ENCODE peak calls at places on chromosome 19, in nine cellular contexts. A is tibial artery, I is psoas muscle, K is cardiac muscle cell, B is prostate gland, Q is uterus, O is fibroblast of pulmonary artery, Z is fibroblast of mammary gland, T is AG10803. R is an unnamed sample.

GRCh38 chr19:48346161-48346560 is 17.6 kb downstream of the TMEM143 start:
- DNase-seq in A (no peak), I (no peak), K (no peak), B (no peak), Q (no peak), O (no peak), Z (no peak), T (no peak), R (no peak)

GRCh38 chr19:5822181-5822844 is 17.2 kb downstream of the FUT6 start:
- DNase-seq in A (no peak), I (no peak), K (no peak), B (no peak), Q (no peak), O (no peak), Z (no peak), T (no peak), R (no peak)

GRCh38 chr19:18814063-18814462 is 17.7 kb upstream of the UPF1 start:
- DNase-seq in A (peak), I (peak), K (no peak), B (no peak), Q (no peak), O (peak), Z (peak), T (peak), R (no peak)

GRCh38 chr19:5665781-5666513 is 14.4 kb downstream of the MICOS13 start:
- DNase-seq in A (no peak), I (no peak), K (no peak), B (no peak), Q (no peak), O (peak), Z (peak), T (peak), R (no peak)

GRCh38 chr19:472005-472858 is 11.4 kb upstream of the SHC2 start:
- DNase-seq in A (no peak), I (peak), K (no peak), B (no peak), Q (no peak), O (no peak), Z (no peak), T (no peak), R (no peak)

GRCh38 chr19:16573296-16573695 is 1.1 kb upstream of the SLC35E1 start:
- DNase-seq in A (no peak), I (no peak), K (no peak), B (no peak), Q (no peak), O (no peak), Z (no peak), T (no peak), R (no peak)

GRCh38 chr19:6271721-6272410 is 7.9 kb downstream of the MLLT1 start:
- DNase-seq in A (peak), I (peak), K (peak), B (peak), Q (peak), O (peak), Z (peak), T (peak), R (no peak)

GRCh38 chr19:14985133-14985532 is 5.5 kb upstream of the SLC1A6 start:
- DNase-seq in A (no peak), I (no peak), K (no peak), B (no peak), Q (no peak), O (no peak), Z (no peak), T (no peak), R (no peak)

GRCh38 chr19:4676955-4677731 is 7.0 kb upstream of the MYDGF start:
- DNase-seq in A (no peak), I (peak), K (peak), B (no peak), Q (no peak), O (peak), Z (peak), T (peak), R (no peak)

GRCh38 chr19:1474011-1474764 is 4.8 kb downstream of the C19orf25 start:
- DNase-seq in A (no peak), I (no peak), K (no peak), B (no peak), Q (no peak), O (no peak), Z (peak), T (no peak), R (no peak)

GRCh38 chr19:14476663-14477401 is 1.7 kb upstream of the PTGER1 start:
- DNase-seq in A (no peak), I (peak), K (peak), B (no peak), Q (peak), O (peak), Z (peak), T (peak), R (no peak)

GRCh38 chr19:55117636-55118391 is at the start of gene PPP1R12C:
- DNase-seq in A (peak), I (peak), K (peak), B (peak), Q (peak), O (peak), Z (peak), T (peak), R (peak)

GRCh38 chr19:55116232-55117062 is 990 bp downstream of the PPP1R12C start:
- DNase-seq in A (peak), I (peak), K (no peak), B (peak), Q (peak), O (peak), Z (peak), T (peak), R (no peak)

GRCh38 chr19:55118401-55118991 is 1.1 kb upstream of the PPP1R12C start:
- DNase-seq in A (no peak), I (peak), K (peak), B (no peak), Q (no peak), O (peak), Z (peak), T (peak), R (no peak)

GRCh38 chr19:55117063-55117635 is 288 bp downstream of the PPP1R12C start:
- DNase-seq in A (no peak), I (peak), K (peak), B (no peak), Q (peak), O (no peak), Z (no peak), T (no peak), R (no peak)

DNA sequence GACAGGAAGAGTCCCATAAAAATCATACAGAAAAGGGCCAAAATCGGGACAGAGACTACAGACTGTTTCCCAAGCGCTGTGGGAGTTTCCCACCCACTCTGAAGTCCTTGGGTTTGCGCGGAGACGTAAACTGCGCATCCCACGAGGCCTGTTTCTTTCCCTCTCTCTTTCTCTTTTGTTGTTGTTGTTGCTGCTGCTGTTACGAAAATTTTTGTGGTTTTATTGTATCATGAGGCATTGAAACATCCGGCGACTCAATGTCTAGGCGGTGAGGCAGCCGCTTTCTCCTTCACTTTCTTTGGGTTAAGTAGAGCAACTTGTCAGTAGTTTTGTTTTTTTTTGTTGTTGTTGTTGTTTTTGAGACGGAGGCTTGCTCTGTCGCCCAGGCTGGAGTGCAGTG is 1.6 kb upstream of the PPP1R12C start:
- DNase-seq in A (no peak), I (no peak), K (no peak), B (no peak), Q (no peak), O (no peak), Z (peak), T (no peak), R (no peak)
- TF ChIP-seq CTCF in A (no peak), I (no peak), K (no peak), B (no peak), Q (no peak), O (no peak), Z (no peak), T (no peak), R (no peak)

DNA sequence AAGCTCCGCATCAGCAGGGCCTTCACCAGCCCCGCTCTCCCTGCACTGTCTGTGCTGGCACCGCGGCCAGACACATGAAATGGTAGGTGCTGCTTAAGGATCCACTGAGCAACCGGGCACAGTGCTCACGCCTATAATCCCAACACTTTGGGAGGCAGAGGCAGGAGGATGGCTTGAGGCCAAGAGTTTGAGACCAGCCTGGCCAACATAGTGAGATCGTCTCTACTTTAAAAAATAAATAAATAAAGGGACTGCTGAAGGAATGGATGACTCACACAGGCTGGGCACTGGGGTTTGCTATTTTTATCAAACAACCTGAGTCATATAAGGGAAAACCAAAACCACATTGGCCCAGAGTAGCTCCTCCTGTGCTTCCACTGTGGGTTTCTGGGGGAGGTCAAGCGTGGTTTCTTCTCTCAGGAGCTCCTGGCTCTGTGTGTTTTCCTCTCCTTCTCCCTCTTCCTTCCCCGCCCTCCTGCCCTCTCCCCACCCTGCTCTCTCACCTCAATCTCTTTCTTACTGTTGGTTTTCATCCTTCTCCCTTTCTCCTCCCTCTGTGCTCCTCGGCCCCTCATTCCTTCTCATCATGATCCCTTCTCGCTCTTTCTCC is 21.3 kb downstream of the VRK3 start:
- DNase-seq in A (peak), I (peak), K (no peak), B (no peak), Q (peak), O (peak), Z (peak), T (peak), R (no peak)
- H3K4me3 ChIP-seq in A (peak), I (no peak), K (no peak), B (no peak), Q (no peak), O (no peak), Z (no peak), T (no peak), R (no peak)

DNA sequence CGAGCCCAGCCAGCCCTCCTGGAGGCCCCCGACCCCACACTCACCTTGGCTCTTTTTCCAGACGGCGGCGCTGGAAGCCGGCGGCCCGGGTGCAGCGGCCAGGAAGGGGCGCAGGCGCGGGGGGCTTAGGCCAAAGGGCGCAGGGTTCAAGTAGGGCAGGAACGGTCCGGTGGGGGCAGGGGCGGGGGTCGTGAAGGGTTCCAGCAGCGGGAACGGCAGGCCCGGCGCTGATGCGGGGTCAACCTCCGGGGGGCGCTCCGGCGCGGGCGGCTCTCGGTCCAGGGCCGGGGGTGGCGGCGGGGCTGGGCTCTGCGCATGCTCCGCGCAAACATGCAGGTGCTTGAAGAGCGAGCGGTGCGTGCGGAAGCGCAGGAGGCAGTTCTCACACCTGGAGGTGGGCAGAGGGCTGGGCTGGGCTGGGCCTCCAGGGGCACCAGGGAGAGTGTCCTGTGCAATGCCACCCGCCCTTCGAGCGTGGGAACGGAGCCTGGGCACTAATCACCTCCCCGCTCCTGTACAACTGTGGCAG is 2.3 kb downstream of the ZNF414 start:
- DNase-seq in A (no peak), I (no peak), K (no peak), B (no peak), Q (no peak), O (no peak), Z (no peak), T (no peak), R (no peak)
- TF ChIP-seq CTCF in A (no peak), I (no peak), K (no peak), B (no peak), Q (no peak), O (no peak), Z (no peak), T (no peak), R (peak)

GRCh38 chr19:51001495-51001894 is at the start of gene KLK8:
- DNase-seq in A (no peak), I (no peak), K (no peak), B (no peak), Q (no peak), O (no peak), Z (no peak), T (no peak), R (no peak)
- H3K4me3 ChIP-seq in A (no peak), I (no peak), K (no peak), B (no peak), Q (no peak), O (no peak), Z (no peak), T (no peak), R (no peak)

GRCh38 chr19:47002853-47003610 is 16.6 kb upstream of the NPAS1 start:
- DNase-seq in A (no peak), I (no peak), K (no peak), B (no peak), Q (no peak), O (no peak), Z (no peak), T (no peak), R (no peak)

GRCh38 chr19:47004012-47004465 is 15.6 kb upstream of the NPAS1 start:
- DNase-seq in A (no peak), I (no peak), K (no peak), B (no peak), Q (no peak), O (no peak), Z (no peak), T (no peak), R (no peak)

GRCh38 chr19:47003611-47003935 is 16.1 kb upstream of the NPAS1 start:
- DNase-seq in A (no peak), I (no peak), K (no peak), B (no peak), Q (no peak), O (no peak), Z (no peak), T (no peak), R (no peak)

GRCh38 chr19:47001584-47001983 is 18.1 kb upstream of the NPAS1 start:
- DNase-seq in A (no peak), I (no peak), K (no peak), B (no peak), Q (no peak), O (no peak), Z (no peak), T (no peak), R (no peak)

GRCh38 chr19:47002106-47002766 is 17.4 kb upstream of the NPAS1 start:
- DNase-seq in A (no peak), I (no peak), K (no peak), B (no peak), Q (no peak), O (no peak), Z (no peak), T (no peak), R (no peak)
- TF ChIP-seq CTCF in A (no peak), I (peak), K (peak), B (peak), Q (no peak), O (no peak), Z (no peak), T (peak), R (no peak)

DNA sequence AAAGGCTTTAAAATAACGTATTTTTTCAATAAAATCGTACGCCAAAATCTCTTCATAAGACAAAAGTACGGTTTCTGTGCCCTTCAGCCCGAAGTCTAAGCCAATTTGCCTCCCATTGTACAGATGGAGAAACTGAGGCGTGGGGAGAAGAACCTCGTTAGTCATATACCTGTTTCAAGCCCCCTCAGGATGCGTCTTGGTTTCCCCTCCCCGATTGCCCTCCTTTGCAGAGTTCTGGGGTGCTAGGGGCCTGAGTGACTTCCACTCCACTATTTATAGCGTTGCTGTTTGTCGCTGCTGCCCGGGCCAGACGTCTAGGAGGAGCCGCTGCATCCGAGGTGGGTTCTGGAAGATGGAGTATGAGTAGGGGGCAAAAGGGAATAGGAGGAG is 2.3 kb upstream of the LTBP4 start:
- DNase-seq in A (peak), I (no peak), K (no peak), B (no peak), Q (no peak), O (no peak), Z (no peak), T (no peak), R (no peak)
- H3K4me3 ChIP-seq in A (no peak), I (no peak), K (peak), B (no peak), Q (no peak), O (no peak), Z (no peak), T (no peak), R (no peak)

DNA sequence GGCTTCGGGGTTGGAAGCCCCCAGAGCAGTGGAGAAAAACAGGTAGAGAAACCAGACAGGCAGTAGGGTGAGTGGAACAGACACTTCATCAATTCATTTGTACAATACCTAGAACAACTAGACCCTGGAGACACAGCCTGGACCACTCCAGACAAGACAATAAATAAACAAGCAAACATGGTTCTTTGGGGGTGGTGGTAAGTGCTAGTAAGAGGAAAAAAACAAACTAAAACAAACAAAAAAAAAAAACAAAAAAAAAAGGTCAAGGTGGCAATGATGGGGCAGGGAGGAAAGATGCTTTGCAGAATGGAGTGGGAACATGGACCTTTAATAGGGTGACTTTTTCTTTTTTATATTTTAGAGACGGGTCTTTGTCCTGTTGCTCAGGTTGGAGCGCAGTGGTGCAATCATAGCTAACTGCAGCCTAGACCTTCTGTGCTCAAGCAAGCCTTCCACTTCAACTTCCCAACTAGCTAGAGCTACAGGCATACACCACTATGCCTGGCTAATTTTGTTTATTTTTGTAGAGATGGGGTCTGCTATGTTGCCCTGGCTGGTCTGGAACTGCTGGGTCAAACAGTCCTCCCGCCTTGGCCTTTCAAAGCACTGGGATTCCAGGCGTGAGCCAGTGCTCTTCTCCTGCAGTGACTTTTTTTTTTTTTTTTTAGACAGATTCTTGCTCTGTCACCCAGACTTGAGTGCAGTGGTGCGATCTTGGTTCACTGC is 3.1 kb downstream of the JUNB start:
- DNase-seq in A (no peak), I (no peak), K (no peak), B (no peak), Q (no peak), O (peak), Z (peak), T (peak), R (no peak)
- TF ChIP-seq CTCF in A (no peak), I (no peak), K (no peak), B (no peak), Q (no peak), O (no peak), Z (no peak), T (no peak), R (no peak)

DNA sequence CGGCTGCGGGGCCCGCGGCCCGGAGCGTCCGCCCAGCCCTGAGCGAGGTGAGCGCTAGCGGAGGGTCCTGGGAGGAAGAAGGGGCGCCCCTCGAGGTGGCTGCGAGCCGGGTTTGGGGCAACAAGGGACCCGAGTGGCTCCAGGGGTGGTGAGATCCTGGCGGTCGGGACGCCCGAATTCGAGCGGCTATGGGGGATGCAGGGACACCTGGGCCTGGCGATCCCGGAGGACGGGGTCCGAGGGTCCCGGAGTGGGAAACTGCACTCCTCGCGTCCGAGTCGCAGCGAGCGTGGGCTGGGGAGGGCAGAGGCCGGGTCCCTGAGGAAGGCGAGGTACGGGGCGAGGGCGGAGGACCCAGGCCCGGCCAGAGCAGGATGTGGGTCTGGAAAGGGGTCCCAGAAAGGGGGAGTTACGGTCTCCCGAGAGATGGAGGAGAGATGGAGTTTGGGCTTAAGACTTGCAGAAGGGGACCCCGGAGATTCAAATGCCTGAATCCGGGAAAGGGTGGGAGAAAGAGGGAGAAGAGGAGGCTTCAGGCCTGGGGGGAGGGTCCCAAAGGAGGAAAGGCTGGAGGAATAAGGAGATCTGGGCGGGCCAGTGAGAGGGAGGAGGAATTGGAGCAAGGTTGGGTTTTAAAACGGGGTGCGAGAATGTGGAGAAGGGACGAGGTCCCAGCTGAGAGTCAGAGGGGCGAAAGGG is 542 bp downstream of the CACNG7 start:
- DNase-seq in A (no peak), I (no peak), K (no peak), B (no peak), Q (no peak), O (no peak), Z (no peak), T (no peak), R (no peak)
- H3K4me3 ChIP-seq in A (no peak), I (no peak), K (peak), B (no peak), Q (no peak), O (peak), Z (no peak), T (peak), R (no peak)

GRCh38 chr19:10478903-10479384 is 24.2 kb downstream of the KEAP1 start:
- DNase-seq in A (peak), I (peak), K (peak), B (peak), Q (peak), O (peak), Z (peak), T (peak), R (no peak)
- TF ChIP-seq CTCF in A (peak), I (peak), K (peak), B (peak), Q (peak), O (peak), Z (peak), T (peak), R (peak)

DNA sequence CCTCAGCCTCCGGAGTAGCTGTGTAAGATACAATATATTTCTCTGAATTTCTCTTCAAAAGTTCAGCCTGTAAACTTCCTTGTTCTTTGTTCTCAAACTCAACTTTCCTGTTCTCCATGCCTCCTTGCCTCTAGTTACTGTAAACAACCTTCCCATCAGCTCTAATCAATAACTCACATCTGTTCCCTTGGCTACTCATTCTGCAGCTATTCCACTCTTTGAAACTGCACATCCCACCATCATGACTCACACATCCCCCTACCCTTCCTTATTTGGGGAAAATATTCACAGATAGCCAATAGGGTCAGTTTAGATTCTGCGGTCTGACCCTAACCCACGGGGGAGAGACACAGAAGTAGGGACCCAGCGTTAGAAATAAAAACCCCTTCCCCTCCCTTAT is 2.0 kb downstream of the ZNF562 start:
- DNase-seq in A (no peak), I (no peak), K (no peak), B (no peak), Q (no peak), O (no peak), Z (no peak), T (no peak), R (no peak)
- H3K4me3 ChIP-seq in A (no peak), I (no peak), K (no peak), B (no peak), Q (no peak), O (no peak), Z (no peak), T (no peak), R (no peak)

R was measured in GM12864.